ENCODE peak calls at places on chromosomes 1 and 21, in eight cellular contexts. One of them, this sample, is unnamed.

GRCh38 chr1:1431845-1432565 is 3.5 kb upstream of the VWA1 start:
- DNase-seq in endodermal cell: peak; percentile 82
- DNase-seq in cardiac muscle cell: peak; percentile 63
- DNase-seq in ovary: peak; percentile 63
- DNase-seq in A549: no peak
- DNase-seq in AG04450: no peak
- DNase-seq in esophagus squamous epithelium: no peak
- DNase-seq in CD8-positive, alpha-beta memory T cell: no peak
- DNase-seq in this sample: no peak

GRCh38 chr1:37765937-37766664 is 1.2 kb upstream of the EPHA10 start:
- DNase-seq in ovary: no peak
- DNase-seq in endodermal cell: peak; percentile 62
- DNase-seq in A549: no peak
- DNase-seq in cardiac muscle cell: no peak
- DNase-seq in CD8-positive, alpha-beta memory T cell: no peak
- DNase-seq in esophagus squamous epithelium: no peak
- DNase-seq in AG04450: no peak
- DNase-seq in this sample: no peak

GRCh38 chr1:109252167-109252892 is 3.0 kb downstream of the CELSR2 start:
- DNase-seq in esophagus squamous epithelium: no peak
- DNase-seq in ovary: no peak
- DNase-seq in cardiac muscle cell: no peak
- DNase-seq in CD8-positive, alpha-beta memory T cell: no peak
- DNase-seq in endodermal cell: no peak
- DNase-seq in A549: no peak
- DNase-seq in AG04450: no peak
- DNase-seq in this sample: no peak

GRCh38 chr21:33815153-33815707 is 100.4 kb downstream of the ATP5PO start:
- DNase-seq in CD8-positive, alpha-beta memory T cell: no peak
- DNase-seq in AG04450: no peak
- DNase-seq in A549: no peak
- DNase-seq in cardiac muscle cell: no peak
- DNase-seq in endodermal cell: no peak
- DNase-seq in ovary: no peak
- DNase-seq in esophagus squamous epithelium: no peak
- DNase-seq in this sample: no peak

GRCh38 chr1:145720878-145721671 is 1.8 kb downstream of the CD160 start:
- DNase-seq in A549: peak; percentile 62
- DNase-seq in CD8-positive, alpha-beta memory T cell: peak; percentile 80
- DNase-seq in esophagus squamous epithelium: no peak
- DNase-seq in cardiac muscle cell: peak; percentile 57
- DNase-seq in ovary: peak; percentile 60
- DNase-seq in AG04450: peak; percentile 29
- DNase-seq in endodermal cell: peak; percentile 94
- DNase-seq in this sample: no peak

GRCh38 chr1:211343607-211344334 is 17.1 kb downstream of the TRAF5 start:
- DNase-seq in esophagus squamous epithelium: no peak
- DNase-seq in ovary: no peak
- DNase-seq in endodermal cell: peak; percentile 24
- DNase-seq in AG04450: no peak
- DNase-seq in cardiac muscle cell: no peak
- DNase-seq in A549: no peak
- DNase-seq in CD8-positive, alpha-beta memory T cell: no peak
- DNase-seq in this sample: no peak

GRCh38 chr1:40692429-40692905 is 963 bp downstream of the NFYC start:
- DNase-seq in CD8-positive, alpha-beta memory T cell: no peak
- DNase-seq in esophagus squamous epithelium: no peak
- DNase-seq in AG04450: no peak
- DNase-seq in endodermal cell: no peak
- DNase-seq in cardiac muscle cell: peak; percentile 47
- DNase-seq in ovary: no peak
- DNase-seq in A549: peak; percentile 21
- DNase-seq in this sample: no peak

GRCh38 chr1:59752556-59753412 is 62.0 kb upstream of the HOOK1 start:
- DNase-seq in esophagus squamous epithelium: no peak
- DNase-seq in endodermal cell: no peak
- DNase-seq in ovary: no peak
- DNase-seq in cardiac muscle cell: no peak
- DNase-seq in AG04450: no peak
- DNase-seq in CD8-positive, alpha-beta memory T cell: no peak
- DNase-seq in A549: no peak
- DNase-seq in this sample: no peak

GRCh38 chr1:193533883-193534282 is 347.5 kb upstream of the B3GALT2 start:
- DNase-seq in ovary: no peak
- DNase-seq in endodermal cell: no peak
- DNase-seq in AG04450: no peak
- DNase-seq in esophagus squamous epithelium: no peak
- DNase-seq in cardiac muscle cell: peak; percentile 29
- DNase-seq in CD8-positive, alpha-beta memory T cell: no peak
- DNase-seq in A549: no peak
- DNase-seq in this sample: no peak

GRCh38 chr1:10765734-10766478 is 30.5 kb downstream of the CASZ1 start:
- DNase-seq in esophagus squamous epithelium: no peak
- DNase-seq in endodermal cell: no peak
- DNase-seq in ovary: no peak
- DNase-seq in AG04450: no peak
- DNase-seq in CD8-positive, alpha-beta memory T cell: no peak
- DNase-seq in A549: no peak
- DNase-seq in cardiac muscle cell: no peak
- DNase-seq in this sample: peak; percentile 53

GRCh38 chr1:154442006-154442740 is 37.0 kb downstream of the IL6R start:
- DNase-seq in CD8-positive, alpha-beta memory T cell: no peak
- DNase-seq in A549: no peak
- DNase-seq in esophagus squamous epithelium: no peak
- DNase-seq in endodermal cell: peak; percentile 65
- DNase-seq in AG04450: no peak
- DNase-seq in cardiac muscle cell: peak; percentile 67
- DNase-seq in ovary: no peak
- DNase-seq in this sample: no peak

GRCh38 chr1:29002792-29003191 is 88.4 kb downstream of the EPB41 start:
- DNase-seq in AG04450: no peak
- DNase-seq in endodermal cell: no peak
- DNase-seq in cardiac muscle cell: no peak
- DNase-seq in esophagus squamous epithelium: no peak
- DNase-seq in CD8-positive, alpha-beta memory T cell: no peak
- DNase-seq in ovary: no peak
- DNase-seq in A549: no peak
- DNase-seq in this sample: peak; percentile 14

GRCh38 chr1:18940303-18941020 is 16.0 kb downstream of the IFFO2 start:
- DNase-seq in esophagus squamous epithelium: no peak
- DNase-seq in cardiac muscle cell: peak; percentile 62
- DNase-seq in AG04450: no peak
- DNase-seq in CD8-positive, alpha-beta memory T cell: no peak
- DNase-seq in ovary: no peak
- DNase-seq in A549: no peak
- DNase-seq in endodermal cell: no peak
- DNase-seq in this sample: no peak

GRCh38 chr1:240611619-240612490 is at the start of gene GREM2:
- DNase-seq in cardiac muscle cell: peak; percentile 58
- DNase-seq in CD8-positive, alpha-beta memory T cell: no peak
- DNase-seq in ovary: peak; percentile 44
- DNase-seq in AG04450: peak; percentile 86
- DNase-seq in endodermal cell: peak; percentile 88
- DNase-seq in esophagus squamous epithelium: no peak
- DNase-seq in A549: peak; percentile 31
- DNase-seq in this sample: no peak

GRCh38 chr21:32719085-32719484 is 8.7 kb downstream of the SYNJ1 start:
- DNase-seq in AG04450: no peak
- DNase-seq in ovary: no peak
- DNase-seq in A549: no peak
- DNase-seq in endodermal cell: no peak
- DNase-seq in CD8-positive, alpha-beta memory T cell: no peak
- DNase-seq in esophagus squamous epithelium: no peak
- DNase-seq in cardiac muscle cell: no peak
- DNase-seq in this sample: no peak

GRCh38 chr1:15575549-15576150 is 9.2 kb downstream of the AGMAT start:
- DNase-seq in ovary: no peak
- DNase-seq in A549: no peak
- DNase-seq in endodermal cell: no peak
- DNase-seq in AG04450: no peak
- DNase-seq in cardiac muscle cell: no peak
- DNase-seq in CD8-positive, alpha-beta memory T cell: no peak
- DNase-seq in esophagus squamous epithelium: no peak
- DNase-seq in this sample: no peak
- H3K27ac ChIP-seq in ovary: no peak overlapping the region
- H3K27ac ChIP-seq in A549: no peak overlapping the region
- H3K27ac ChIP-seq in endodermal cell: no peak overlapping the region
- H3K27ac ChIP-seq in AG04450: no peak overlapping the region
- H3K27ac ChIP-seq in cardiac muscle cell: no peak overlapping the region
- H3K27ac ChIP-seq in CD8-positive, alpha-beta memory T cell: no peak overlapping the region
- H3K27ac ChIP-seq in esophagus squamous epithelium: no peak overlapping the region
- H3K27ac ChIP-seq in this sample: no peak overlapping the region

GRCh38 chr1:156664949-156665411 is 12.2 kb downstream of the NES start:
- DNase-seq in ovary: no peak
- DNase-seq in cardiac muscle cell: no peak
- DNase-seq in A549: no peak
- DNase-seq in esophagus squamous epithelium: no peak
- DNase-seq in endodermal cell: peak; percentile 84
- DNase-seq in AG04450: no peak
- DNase-seq in CD8-positive, alpha-beta memory T cell: no peak
- DNase-seq in this sample: no peak

GRCh38 chr1:156661932-156662587 is 15.1 kb downstream of the NES start:
- DNase-seq in esophagus squamous epithelium: no peak
- DNase-seq in AG04450: no peak
- DNase-seq in cardiac muscle cell: peak; percentile 53
- DNase-seq in CD8-positive, alpha-beta memory T cell: no peak
- DNase-seq in A549: no peak
- DNase-seq in endodermal cell: peak; percentile 70
- DNase-seq in ovary: no peak
- DNase-seq in this sample: no peak

GRCh38 chr1:156664046-156664948 is 12.9 kb downstream of the NES start:
- DNase-seq in ovary: no peak
- DNase-seq in cardiac muscle cell: no peak
- DNase-seq in A549: no peak
- DNase-seq in endodermal cell: peak; percentile 84
- DNase-seq in AG04450: no peak
- DNase-seq in esophagus squamous epithelium: no peak
- DNase-seq in CD8-positive, alpha-beta memory T cell: no peak
- DNase-seq in this sample: no peak

GRCh38 chr1:156662588-156663055 is 14.6 kb downstream of the NES start:
- DNase-seq in A549: no peak
- DNase-seq in cardiac muscle cell: no peak
- DNase-seq in ovary: no peak
- DNase-seq in endodermal cell: no peak
- DNase-seq in esophagus squamous epithelium: no peak
- DNase-seq in CD8-positive, alpha-beta memory T cell: no peak
- DNase-seq in AG04450: no peak
- DNase-seq in this sample: no peak

DNA sequence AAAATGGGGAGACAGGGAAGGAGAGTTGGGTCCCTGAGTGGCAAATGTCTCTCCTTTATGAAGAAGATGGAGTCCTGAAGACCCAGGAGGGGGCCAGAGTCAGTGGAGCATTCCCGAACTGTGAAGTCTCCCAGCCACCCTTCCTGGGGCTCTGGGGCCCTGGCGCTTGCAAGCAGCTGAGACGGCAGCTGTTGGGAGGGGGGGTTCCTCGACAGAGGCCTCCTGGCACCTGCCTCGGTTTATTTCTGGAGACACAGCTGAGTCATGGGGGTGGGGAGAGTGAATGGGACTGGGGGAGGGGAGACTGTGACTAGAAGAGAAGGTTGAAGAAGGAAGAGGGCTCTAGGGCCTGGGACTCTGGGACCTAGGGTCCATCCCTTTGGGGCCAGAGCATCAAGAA is 14.0 kb downstream of the NES start:
- DNase-seq in esophagus squamous epithelium: no peak
- DNase-seq in ovary: no peak
- DNase-seq in A549: no peak
- DNase-seq in cardiac muscle cell: no peak
- DNase-seq in endodermal cell: peak; percentile 77
- DNase-seq in AG04450: no peak
- DNase-seq in CD8-positive, alpha-beta memory T cell: no peak
- DNase-seq in this sample: no peak
- H3K27ac ChIP-seq in esophagus squamous epithelium: peak overlapping the region; percentile 60
- H3K27ac ChIP-seq in ovary: peak overlapping the region; percentile 30
- H3K27ac ChIP-seq in A549: peak overlapping the region; percentile 56
- H3K27ac ChIP-seq in cardiac muscle cell: peak overlapping the region; percentile 100
- H3K27ac ChIP-seq in endodermal cell: no peak overlapping the region
- H3K27ac ChIP-seq in AG04450: peak overlapping the region; percentile 86
- H3K27ac ChIP-seq in CD8-positive, alpha-beta memory T cell: peak overlapping the region; percentile 38
- H3K27ac ChIP-seq in this sample: no peak overlapping the region

DNA sequence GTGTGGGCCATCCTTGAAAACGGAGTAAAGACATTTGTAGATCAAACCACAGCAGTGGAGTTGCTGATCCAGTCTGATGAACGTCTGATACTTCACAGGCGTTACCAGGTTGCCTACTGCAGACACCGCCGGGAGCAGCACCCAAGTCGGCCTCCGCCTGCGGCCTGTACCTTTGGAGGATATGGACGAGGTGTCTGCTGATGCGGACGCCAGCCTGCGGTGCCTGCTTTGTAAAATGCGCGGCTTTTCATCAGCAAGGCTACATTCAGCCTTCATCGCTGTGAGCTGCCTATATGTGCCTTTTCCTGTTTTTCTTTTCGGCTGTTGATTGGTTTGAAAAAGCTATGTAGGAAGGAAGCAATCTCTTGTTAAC is 16.0 kb downstream of the SLX9 start:
- DNase-seq in cardiac muscle cell: no peak
- DNase-seq in AG04450: no peak
- DNase-seq in CD8-positive, alpha-beta memory T cell: no peak
- DNase-seq in endodermal cell: no peak
- DNase-seq in A549: no peak
- DNase-seq in esophagus squamous epithelium: no peak
- DNase-seq in ovary: no peak
- DNase-seq in this sample: no peak
- H3K27ac ChIP-seq in cardiac muscle cell: no peak overlapping the region
- H3K27ac ChIP-seq in AG04450: no peak overlapping the region
- H3K27ac ChIP-seq in CD8-positive, alpha-beta memory T cell: no peak overlapping the region
- H3K27ac ChIP-seq in endodermal cell: no peak overlapping the region
- H3K27ac ChIP-seq in A549: no peak overlapping the region
- H3K27ac ChIP-seq in esophagus squamous epithelium: no peak overlapping the region
- H3K27ac ChIP-seq in ovary: no peak overlapping the region
- H3K27ac ChIP-seq in this sample: no peak overlapping the region

GRCh38 chr1:31579374-31579773 is 3.1 kb downstream of the TINAGL1 start:
- DNase-seq in cardiac muscle cell: peak; percentile 49
- DNase-seq in CD8-positive, alpha-beta memory T cell: no peak
- DNase-seq in esophagus squamous epithelium: no peak
- DNase-seq in AG04450: no peak
- DNase-seq in A549: no peak
- DNase-seq in endodermal cell: peak; percentile 57
- DNase-seq in ovary: peak; percentile 62
- DNase-seq in this sample: no peak

GRCh38 chr1:31581821-31582810 is 5.8 kb downstream of the TINAGL1 start:
- DNase-seq in endodermal cell: peak; percentile 40
- DNase-seq in AG04450: no peak
- DNase-seq in CD8-positive, alpha-beta memory T cell: no peak
- DNase-seq in cardiac muscle cell: no peak
- DNase-seq in A549: no peak
- DNase-seq in esophagus squamous epithelium: no peak
- DNase-seq in ovary: no peak
- DNase-seq in this sample: peak; percentile 75

GRCh38 chr1:31580513-31580870 is 4.2 kb downstream of the TINAGL1 start:
- DNase-seq in endodermal cell: peak; percentile 39
- DNase-seq in esophagus squamous epithelium: no peak
- DNase-seq in A549: no peak
- DNase-seq in CD8-positive, alpha-beta memory T cell: no peak
- DNase-seq in ovary: peak; percentile 56
- DNase-seq in AG04450: no peak
- DNase-seq in cardiac muscle cell: peak; percentile 46
- DNase-seq in this sample: no peak

GRCh38 chr1:31583082-31583994 is 7.0 kb downstream of the TINAGL1 start:
- DNase-seq in A549: no peak
- DNase-seq in endodermal cell: no peak
- DNase-seq in cardiac muscle cell: no peak
- DNase-seq in ovary: peak; percentile 60
- DNase-seq in esophagus squamous epithelium: no peak
- DNase-seq in CD8-positive, alpha-beta memory T cell: no peak
- DNase-seq in AG04450: no peak
- DNase-seq in this sample: no peak

GRCh38 chr1:31580891-31581603 is 4.7 kb downstream of the TINAGL1 start:
- DNase-seq in A549: no peak
- DNase-seq in ovary: no peak
- DNase-seq in endodermal cell: peak; percentile 41
- DNase-seq in esophagus squamous epithelium: no peak
- DNase-seq in cardiac muscle cell: no peak
- DNase-seq in CD8-positive, alpha-beta memory T cell: no peak
- DNase-seq in AG04450: no peak
- DNase-seq in this sample: no peak
- H3K27ac ChIP-seq in A549: no peak overlapping the region
- H3K27ac ChIP-seq in ovary: no peak overlapping the region
- H3K27ac ChIP-seq in endodermal cell: no peak overlapping the region
- H3K27ac ChIP-seq in esophagus squamous epithelium: peak overlapping the region; percentile 90
- H3K27ac ChIP-seq in cardiac muscle cell: no peak overlapping the region
- H3K27ac ChIP-seq in CD8-positive, alpha-beta memory T cell: no peak overlapping the region
- H3K27ac ChIP-seq in AG04450: no peak overlapping the region
- H3K27ac ChIP-seq in this sample: peak overlapping the region; percentile 45